ENCODE peak calls at places on chromosomes 1 and 21, in six cellular contexts. J is mesenchymal stem cell, P is IMR-90, K is H9, N is trophoblast cell, W is H1. O is an unnamed sample.

GRCh38 chr1:156110252-156110651 is 4.3 kb upstream of the LMNA start:
- DNase-seq in J (no peak), P (no peak), K (no peak), N (no peak), W (no peak), O (no peak)

GRCh38 chr21:26966978-26967913 is at the start of gene ADAMTS5:
- DNase-seq in J (peak), P (peak), K (peak), N (peak), W (no peak), O (peak)

GRCh38 chr1:225813250-225813964 is 3.5 kb downstream of the EPHX1 start:
- DNase-seq in J (peak), P (peak), K (no peak), N (peak), W (no peak), O (no peak)

GRCh38 chr1:53175302-53175913 is 21.2 kb upstream of the CPT2 start:
- DNase-seq in J (no peak), P (peak), K (no peak), N (no peak), W (no peak), O (no peak)

GRCh38 chr1:75632350-75632949 is 21.5 kb upstream of the SLC44A5 start:
- DNase-seq in J (peak), P (peak), K (no peak), N (peak), W (no peak), O (peak)

GRCh38 chr1:147541672-147542548 is 609 bp downstream of the BCL9 start:
- DNase-seq in J (peak), P (peak), K (peak), N (no peak), W (peak), O (no peak)

GRCh38 chr1:217895817-217896216 is 264.7 kb downstream of the SPATA17 start:
- DNase-seq in J (no peak), P (no peak), K (no peak), N (no peak), W (no peak), O (no peak)

GRCh38 chr1:15056515-15057285 is 96.8 kb upstream of the TMEM51 start:
- DNase-seq in J (peak), P (peak), K (no peak), N (no peak), W (no peak), O (no peak)

GRCh38 chr1:60988827-60989363 is 93.5 kb upstream of the NFIA start:
- DNase-seq in J (no peak), P (no peak), K (no peak), N (no peak), W (no peak), O (no peak)

GRCh38 chr1:2356401-2356800 is 35.0 kb downstream of the MORN1 start:
- DNase-seq in J (no peak), P (no peak), K (no peak), N (no peak), W (no peak), O (no peak)

GRCh38 chr1:30995990-30996612 is 69.4 kb downstream of the PUM1 start:
- DNase-seq in J (no peak), P (no peak), K (no peak), N (no peak), W (no peak), O (no peak)

GRCh38 chr1:109671067-109671466 is 3.2 kb downstream of the GSTM2 start:
- DNase-seq in J (no peak), P (peak), K (no peak), N (no peak), W (no peak), O (no peak)

GRCh38 chr1:26288311-26288941 is 8.5 kb downstream of the SH3BGRL3 start:
- DNase-seq in J (no peak), P (peak), K (no peak), N (no peak), W (no peak), O (no peak)

GRCh38 chr21:25898671-25899070 is 163.9 kb downstream of the GABPA start:
- DNase-seq in J (no peak), P (no peak), K (no peak), N (peak), W (no peak), O (no peak)

GRCh38 chr1:153612755-153613331 is at the start of gene S100A16:
- DNase-seq in J (peak), P (peak), K (peak), N (no peak), W (no peak), O (no peak)

GRCh38 chr1:171485375-171486047 is at the start of gene PRRC2C:
- DNase-seq in J (peak), P (peak), K (peak), N (peak), W (peak), O (peak)

GRCh38 chr1:171484760-171485374 is 463 bp upstream of the PRRC2C start:
- DNase-seq in J (no peak), P (no peak), K (no peak), N (no peak), W (no peak), O (no peak)

GRCh38 chr1:171487038-171487437 is 1.7 kb downstream of the PRRC2C start:
- DNase-seq in J (no peak), P (no peak), K (no peak), N (no peak), W (no peak), O (no peak)

GRCh38 chr1:171488190-171488929 is 3.0 kb downstream of the PRRC2C start:
- DNase-seq in J (no peak), P (no peak), K (no peak), N (peak), W (no peak), O (no peak)

GRCh38 chr1:171486048-171486519 is 754 bp downstream of the PRRC2C start:
- DNase-seq in J (peak), P (peak), K (no peak), N (peak), W (no peak), O (peak)
- H2BK5ac ChIP-seq in J (no peak), P (peak), K (no peak), N (peak), W (peak), O (peak)

GRCh38 chr1:71542155-71542554 is 461.3 kb upstream of the ZRANB2 start:
- DNase-seq in J (no peak), P (no peak), K (no peak), N (no peak), W (no peak), O (no peak)
- H2AFZ ChIP-seq in J (no peak), P (no peak), K (no peak), N (no peak), W (no peak), O (no peak)

GRCh38 chr1:182784556-182785171 is 4.9 kb upstream of the NPL start:
- DNase-seq in J (peak), P (peak), K (no peak), N (peak), W (no peak), O (peak)

GRCh38 chr1:182783068-182783467 is 6.5 kb upstream of the NPL start:
- DNase-seq in J (no peak), P (no peak), K (peak), N (peak), W (no peak), O (no peak)

GRCh38 chr1:182782587-182782913 is 7.0 kb upstream of the NPL start:
- DNase-seq in J (no peak), P (no peak), K (no peak), N (no peak), W (no peak), O (no peak)

GRCh38 chr1:182779530-182779929 is 10.0 kb upstream of the NPL start:
- DNase-seq in J (no peak), P (peak), K (no peak), N (peak), W (no peak), O (no peak)

DNA sequence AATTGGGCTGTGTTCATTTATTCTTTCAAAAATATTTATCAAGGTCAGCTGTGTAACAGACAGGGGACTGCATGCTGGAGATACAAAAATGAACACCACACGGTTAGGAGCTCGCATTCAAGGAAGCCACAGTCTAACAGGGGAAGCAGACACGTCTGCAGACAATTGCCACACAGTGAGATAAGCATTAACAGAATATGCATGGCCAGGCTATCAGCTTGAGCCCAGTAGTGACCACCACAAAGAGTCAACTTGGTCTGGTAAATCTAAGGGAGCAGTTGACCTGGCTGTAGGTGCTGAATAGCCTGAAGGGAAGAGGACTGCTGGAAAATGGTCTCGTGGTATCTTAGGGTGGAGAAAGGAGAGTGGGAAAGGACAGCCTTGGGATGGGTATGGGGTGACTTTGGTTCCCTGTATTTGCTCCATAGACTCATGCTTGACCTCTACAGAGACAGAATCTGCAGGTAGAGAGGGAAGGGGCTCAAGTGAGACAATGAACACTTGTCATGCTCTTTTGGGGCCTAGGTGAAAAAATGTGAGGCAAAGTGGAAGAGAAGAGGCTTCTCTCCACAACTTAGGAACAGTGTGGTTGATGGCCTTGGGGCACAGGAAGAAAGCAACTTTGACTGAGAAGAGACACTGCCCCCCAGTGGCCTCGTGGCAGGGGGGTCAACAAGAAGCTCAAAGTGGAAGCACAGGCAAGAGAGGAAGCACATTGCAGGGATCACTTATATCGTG is 7.6 kb upstream of the NPL start:
- DNase-seq in J (peak), P (peak), K (peak), N (peak), W (no peak), O (peak)
- H2BK5ac ChIP-seq in J (no peak), P (no peak), K (no peak), N (peak), W (no peak), O (no peak)

DNA sequence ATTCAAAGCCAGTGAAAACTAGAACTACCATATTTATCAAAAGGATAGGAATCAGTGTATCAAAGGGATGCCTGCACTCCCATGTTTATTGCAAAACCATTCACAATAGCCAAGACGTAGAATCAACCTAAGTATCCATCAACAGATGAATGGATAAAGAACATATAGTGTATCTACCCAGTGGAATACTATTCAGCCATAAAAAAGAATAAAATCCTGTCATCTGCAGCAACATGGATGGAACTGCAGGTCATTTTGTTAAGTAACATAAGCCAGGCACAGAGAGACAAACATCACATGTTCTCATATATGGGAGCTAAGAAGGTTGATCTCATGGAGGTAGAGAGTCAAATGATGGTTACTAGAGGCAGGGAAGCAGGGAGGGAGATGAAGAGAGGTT is 110.0 kb downstream of the PAX7 start:
- DNase-seq in J (no peak), P (no peak), K (no peak), N (no peak), W (no peak), O (no peak)
- H2AFZ ChIP-seq in J (no peak), P (no peak), K (no peak), N (no peak), W (no peak), O (no peak)

GRCh38 chr1:223034270-223034798 is 108.7 kb downstream of the TLR5 start:
- DNase-seq in J (no peak), P (no peak), K (no peak), N (no peak), W (no peak), O (no peak)
- H2BK5ac ChIP-seq in J (no peak), P (no peak), K (no peak), N (peak), W (peak), O (no peak)

O was measured in neuronal stem cell.